ENCODE peak calls at places on chromosomes 16 and 17, in nine cellular contexts. T is mucosa of descending colon, Q is AG04449, E is GM10248, S is neural crest cell, M is PC-9, F is fibroblast of mammary gland, Z is AG04450, D is fibroblast of lung. H is an unnamed sample.
A peak's percentile ranks its signal among the peaks of the same experiment; 100 is the strongest.

GRCh38 chr17:6487243-6488007 is 43.2 kb downstream of the PIMREG start:
- DNase-seq in T (no peak), Q (no peak), E (no peak), S (no peak), M (no peak), F (no peak), Z (no peak), D (no peak), H (no peak)

GRCh38 chr17:76000755-76001521 is at the start of gene CDK3:
- DNase-seq in T (peak; percentile 82), Q (no peak), E (no peak), S (no peak), M (no peak), F (no peak), Z (no peak), D (no peak), H (no peak)

GRCh38 chr17:36529121-36529520 is 5.5 kb downstream of the MYO19 start:
- DNase-seq in T (no peak), Q (no peak), E (no peak), S (no peak), M (no peak), F (peak; percentile 84), Z (no peak), D (peak; percentile 9), H (no peak)

GRCh38 chr17:70629902-70630301 is 460.6 kb downstream of the KCNJ2 start:
- DNase-seq in T (no peak), Q (no peak), E (no peak), S (no peak), M (peak; percentile 14), F (peak; percentile 4), Z (no peak), D (peak; percentile 55), H (no peak)

GRCh38 chr17:3678095-3678820 is 9.6 kb downstream of the EMC6 start:
- DNase-seq in T (no peak), Q (no peak), E (no peak), S (no peak), M (no peak), F (peak; percentile 71), Z (no peak), D (no peak), H (no peak)

GRCh38 chr16:26905336-26905735 is 161.4 kb upstream of the C16orf82 start:
- DNase-seq in T (no peak), Q (no peak), E (no peak), S (no peak), M (no peak), F (peak; percentile 43), Z (peak; percentile 21), D (peak; percentile 44), H (no peak)

GRCh38 chr17:33163827-33164555 is 129.1 kb downstream of the ASIC2 start:
- DNase-seq in T (no peak), Q (no peak), E (no peak), S (no peak), M (no peak), F (peak; percentile 37), Z (no peak), D (no peak), H (peak; percentile 38)

GRCh38 chr16:14302399-14303181 is 231.5 kb downstream of the MRTFB start:
- DNase-seq in T (peak; percentile 45), Q (no peak), E (peak; percentile 50), S (peak; percentile 45), M (peak; percentile 45), F (no peak), Z (no peak), D (no peak), H (no peak)

GRCh38 chr17:61404702-61405046 is 5.0 kb downstream of the TBX2 start:
- DNase-seq in T (no peak), Q (no peak), E (no peak), S (no peak), M (no peak), F (no peak), Z (no peak), D (no peak), H (no peak)

GRCh38 chr17:61406871-61407210 is 7.2 kb downstream of the TBX2 start:
- DNase-seq in T (peak; percentile 11), Q (no peak), E (no peak), S (no peak), M (no peak), F (no peak), Z (no peak), D (peak; percentile 24), H (no peak)

GRCh38 chr17:61406543-61406845 is 6.9 kb downstream of the TBX2 start:
- DNase-seq in T (no peak), Q (no peak), E (no peak), S (no peak), M (no peak), F (no peak), Z (no peak), D (no peak), H (no peak)

GRCh38 chr17:61405047-61405685 is 5.5 kb downstream of the TBX2 start:
- DNase-seq in T (no peak), Q (no peak), E (no peak), S (no peak), M (no peak), F (no peak), Z (no peak), D (peak; percentile 50), H (no peak)

DNA sequence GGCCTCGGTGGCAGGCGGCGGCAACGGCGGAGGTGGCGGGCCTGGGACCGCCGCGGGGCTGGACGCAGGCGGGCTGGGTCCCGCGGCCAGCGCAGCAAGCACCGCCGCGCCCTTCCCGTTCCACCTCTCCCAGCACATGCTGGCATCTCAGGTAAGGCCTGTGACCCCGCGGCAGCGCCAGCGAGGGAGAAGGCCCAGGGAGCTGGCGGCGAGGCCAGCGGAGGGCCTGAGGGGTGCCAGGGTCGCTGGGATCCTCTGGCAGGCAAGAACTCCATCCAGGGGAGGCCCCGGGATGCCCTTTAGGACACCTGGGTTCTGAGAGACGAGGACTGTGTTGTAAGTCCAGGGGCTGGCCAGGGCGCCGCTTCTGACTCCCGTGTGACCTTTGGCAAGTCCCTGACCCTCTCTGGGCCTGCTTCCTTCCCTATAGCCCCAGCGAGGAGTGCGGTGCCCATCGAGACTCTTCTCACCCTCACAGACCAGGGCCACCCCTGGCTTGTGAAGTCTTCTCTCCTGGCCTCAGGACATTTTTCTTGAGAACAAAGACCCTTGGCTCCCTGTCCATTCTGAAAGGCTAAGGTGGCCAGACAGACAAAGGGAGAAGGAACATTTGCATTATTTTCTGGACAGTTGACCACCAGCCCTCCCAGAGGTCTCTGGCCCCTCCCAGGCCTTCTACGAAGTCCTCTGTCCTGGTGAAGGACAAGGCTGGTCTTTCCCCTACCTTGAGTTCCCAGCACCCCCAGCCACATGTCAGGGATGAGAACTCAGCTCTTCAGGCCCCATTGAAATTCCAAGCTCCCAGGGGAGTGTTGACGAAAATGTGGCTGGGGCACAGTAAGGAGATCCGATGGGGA is 6.3 kb downstream of the TBX2 start:
- DNase-seq in T (peak; percentile 20), Q (no peak), E (no peak), S (no peak), M (no peak), F (no peak), Z (no peak), D (peak; percentile 52), H (no peak)
- TF ChIP-seq CTCF in T (no peak), Q (no peak), E (no peak), S (no peak), M (no peak), F (no peak), Z (no peak), D (no peak), H (no peak)

GRCh38 chr16:23293016-23293415 is 9.1 kb upstream of the SCNN1B start:
- DNase-seq in T (no peak), Q (no peak), E (no peak), S (no peak), M (no peak), F (no peak), Z (no peak), D (no peak), H (no peak)

GRCh38 chr16:23301251-23302044 is 654 bp upstream of the SCNN1B start:
- DNase-seq in T (no peak), Q (no peak), E (no peak), S (no peak), M (no peak), F (no peak), Z (no peak), D (no peak), H (no peak)

GRCh38 chr16:23298290-23298689 is 3.8 kb upstream of the SCNN1B start:
- DNase-seq in T (no peak), Q (no peak), E (no peak), S (no peak), M (no peak), F (no peak), Z (no peak), D (no peak), H (no peak)

GRCh38 chr16:23294260-23294659 is 7.8 kb upstream of the SCNN1B start:
- DNase-seq in T (peak; percentile 70), Q (no peak), E (no peak), S (no peak), M (no peak), F (no peak), Z (no peak), D (no peak), H (no peak)

DNA sequence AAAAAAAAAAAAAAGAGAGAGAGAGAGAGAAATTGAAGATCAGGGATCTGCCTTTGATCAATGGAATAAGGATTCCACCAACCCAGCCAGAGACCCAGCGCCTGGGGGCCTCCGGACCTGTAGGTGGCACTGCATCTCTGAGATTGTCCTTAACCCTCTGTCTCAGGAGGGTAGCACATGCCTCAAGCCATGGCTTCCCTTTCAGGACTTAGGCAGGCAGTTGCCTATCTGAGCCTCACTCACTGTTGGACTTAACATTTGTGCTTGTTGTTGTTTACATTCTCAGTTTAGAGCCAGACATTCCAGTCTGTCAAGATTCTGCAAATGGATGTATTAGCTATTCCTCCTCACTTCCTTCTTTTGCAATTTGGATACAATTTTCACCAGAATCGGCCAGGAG is 5.1 kb upstream of the SCNN1B start:
- DNase-seq in T (no peak), Q (no peak), E (peak; percentile 56), S (no peak), M (peak; percentile 29), F (no peak), Z (no peak), D (no peak), H (no peak)
- TF ChIP-seq CTCF in T (no peak), Q (no peak), E (peak; percentile 25), S (peak; percentile 26), M (peak; percentile 55), F (no peak), Z (no peak), D (no peak), H (no peak)

GRCh38 chr16:46649571-46649970 is 28.4 kb upstream of the SHCBP1 start:
- DNase-seq in T (no peak), Q (no peak), E (no peak), S (no peak), M (no peak), F (peak; percentile 94), Z (no peak), D (peak; percentile 82), H (no peak)

GRCh38 chr16:46650224-46650623 is 29.0 kb upstream of the SHCBP1 start:
- DNase-seq in T (no peak), Q (no peak), E (no peak), S (no peak), M (no peak), F (peak; percentile 97), Z (peak; percentile 48), D (peak; percentile 90), H (no peak)

GRCh38 chr16:46651305-46651704 is 30.1 kb upstream of the SHCBP1 start:
- DNase-seq in T (no peak), Q (no peak), E (no peak), S (no peak), M (no peak), F (no peak), Z (no peak), D (no peak), H (no peak)

DNA sequence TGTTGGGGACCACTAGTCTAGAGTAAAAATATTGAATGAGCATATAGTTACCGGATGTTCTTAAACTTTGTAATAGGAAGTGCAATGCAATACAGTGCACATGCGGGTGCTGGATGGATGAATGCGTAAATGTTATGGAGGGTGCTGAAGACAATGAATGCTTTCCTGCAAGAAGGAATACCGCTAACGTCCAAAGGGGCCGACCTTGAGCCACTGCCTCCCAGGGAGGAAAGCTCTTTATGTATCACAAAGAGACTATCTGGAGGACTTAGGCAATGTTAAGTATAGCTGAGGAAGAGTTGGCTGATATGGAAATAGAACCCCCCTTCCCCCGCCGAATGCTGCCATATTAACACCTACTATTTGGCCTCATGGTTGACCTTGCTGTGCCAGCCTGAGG is 27.5 kb upstream of the SHCBP1 start:
- DNase-seq in T (no peak), Q (no peak), E (no peak), S (no peak), M (no peak), F (peak; percentile 24), Z (no peak), D (no peak), H (no peak)
- TF ChIP-seq CTCF in T (no peak), Q (no peak), E (no peak), S (no peak), M (no peak), F (peak; percentile 14), Z (peak; percentile 16), D (peak; percentile 7), H (no peak)

GRCh38 chr16:497258-497657 is 30.3 kb upstream of the CAPN15 start:
- DNase-seq in T (no peak), Q (no peak), E (no peak), S (no peak), M (no peak), F (no peak), Z (no peak), D (no peak), H (no peak)

GRCh38 chr16:491225-491919 is 36.1 kb upstream of the CAPN15 start:
- DNase-seq in T (no peak), Q (no peak), E (no peak), S (no peak), M (no peak), F (no peak), Z (no peak), D (no peak), H (no peak)

GRCh38 chr16:496097-496886 is 31.2 kb upstream of the CAPN15 start:
- DNase-seq in T (no peak), Q (no peak), E (no peak), S (no peak), M (no peak), F (no peak), Z (no peak), D (no peak), H (no peak)

GRCh38 chr16:492211-492875 is 35.2 kb upstream of the CAPN15 start:
- DNase-seq in T (no peak), Q (no peak), E (no peak), S (no peak), M (no peak), F (no peak), Z (no peak), D (no peak), H (no peak)

GRCh38 chr16:495127-495748 is 32.3 kb upstream of the CAPN15 start:
- DNase-seq in T (peak; percentile 59), Q (no peak), E (peak; percentile 64), S (no peak), M (peak; percentile 47), F (peak; percentile 49), Z (peak; percentile 2), D (peak; percentile 45), H (no peak)
- TF ChIP-seq CTCF in T (no peak), Q (peak; percentile 41), E (peak; percentile 20), S (peak; percentile 54), M (peak; percentile 48), F (peak; percentile 53), Z (peak; percentile 49), D (peak; percentile 65), H (peak; percentile 47)